ENCODE peak calls at places on chromosome 16, in four cellular contexts. L is activated CD8-positive, alpha-beta memory T cell treated with anti-CD3 and anti-CD28 coated beads for 4 hours; J is HTR-8/SVneo; Y is activated effector memory CD4-positive, alpha-beta T cell treated with anti-CD3 and anti-CD28 coated beads, Interleukin-2, amount 50 U/mL, for 16 hours. A is an unnamed sample.

GRCh38 chr16:87198328-87198731 is 118.9 kb downstream of the C16orf95 start:
- DNase-seq in L (no peak), J (no peak), Y (no peak), A (no peak)

GRCh38 chr16:74601131-74601871 is 5.6 kb downstream of the GLG1 start:
- DNase-seq in L (peak; percentile 30), J (no peak), Y (peak; percentile 88), A (no peak)

GRCh38 chr16:181668-182021 is 1.4 kb downstream of the HBQ1 start:
- DNase-seq in L (no peak), J (no peak), Y (no peak), A (no peak)

GRCh38 chr16:86297391-86297790 is 212.9 kb upstream of the FOXF1 start:
- DNase-seq in L (no peak), J (no peak), Y (no peak), A (no peak)

GRCh38 chr16:13935408-13935807 is 15.5 kb downstream of the ERCC4 start:
- DNase-seq in L (no peak), J (no peak), Y (no peak), A (no peak)

GRCh38 chr16:11535494-11535893 is 51.2 kb downstream of the LITAF start:
- DNase-seq in L (no peak), J (no peak), Y (no peak), A (no peak)

GRCh38 chr16:59991171-59991570 is 1257.1 kb upstream of the GOT2 start:
- DNase-seq in L (no peak), J (no peak), Y (no peak), A (no peak)

GRCh38 chr16:57194512-57194911 is 8.4 kb downstream of the RSPRY1 start:
- DNase-seq in L (no peak), J (peak; percentile 80), Y (no peak), A (peak; percentile 57)

GRCh38 chr16:84841787-84842300 is 22.1 kb downstream of the CRISPLD2 start:
- DNase-seq in L (no peak), J (no peak), Y (no peak), A (no peak)

GRCh38 chr16:6955303-6955702 is 377.3 kb upstream of the RBFOX1 start:
- DNase-seq in L (no peak), J (no peak), Y (no peak), A (no peak)

GRCh38 chr16:57092786-57093301 is 461 bp downstream of the CPNE2 start:
- DNase-seq in L (no peak), J (peak; percentile 59), Y (peak; percentile 82), A (no peak)

GRCh38 chr16:1332618-1333148 is 762 bp upstream of the BAIAP3 start:
- DNase-seq in L (no peak), J (no peak), Y (no peak), A (no peak)

GRCh38 chr16:72501739-72502653 is 330.0 kb upstream of the PMFBP1 start:
- DNase-seq in L (no peak), J (peak; percentile 59), Y (peak; percentile 71), A (peak; percentile 49)

GRCh38 chr16:30018731-30019158 is 4.3 kb upstream of the C16orf92 start:
- DNase-seq in L (no peak), J (no peak), Y (no peak), A (no peak)

GRCh38 chr16:66387817-66388332 is 21.4 kb downstream of the CDH5 start:
- DNase-seq in L (no peak), J (no peak), Y (no peak), A (no peak)

GRCh38 chr16:47777191-47777590 is 316.1 kb downstream of the PHKB start:
- DNase-seq in L (no peak), J (no peak), Y (no peak), A (no peak)

GRCh38 chr16:26795184-26795583 is 271.5 kb upstream of the C16orf82 start:
- DNase-seq in L (no peak), J (no peak), Y (no peak), A (no peak)

GRCh38 chr16:50276801-50277560 is 10.6 kb downstream of the ADCY7 start:
- DNase-seq in L (no peak), J (no peak), Y (no peak), A (no peak)

GRCh38 chr16:7321661-7322060 is 11.0 kb upstream of the RBFOX1 start:
- DNase-seq in L (no peak), J (no peak), Y (no peak), A (no peak)

GRCh38 chr16:66970775-66971725 is 10.0 kb downstream of the CES3 start:
- DNase-seq in L (no peak), J (peak; percentile 41), Y (no peak), A (no peak)

GRCh38 chr16:70561623-70562022 is 38.0 kb downstream of the SF3B3 start:
- DNase-seq in L (no peak), J (no peak), Y (no peak), A (no peak)

GRCh38 chr16:84844049-84844350 is 24.2 kb downstream of the CRISPLD2 start:
- DNase-seq in L (no peak), J (no peak), Y (no peak), A (no peak)

GRCh38 chr16:68084504-68085258 is 489 bp upstream of the NFATC3 start:
- DNase-seq in L (peak; percentile 70), J (no peak), Y (peak; percentile 95), A (no peak)

GRCh38 chr16:68073902-68074760 is 11.0 kb upstream of the NFATC3 start:
- DNase-seq in L (no peak), J (no peak), Y (no peak), A (no peak)

GRCh38 chr16:1918890-1919679 is 870 bp upstream of the HS3ST6 start:
- DNase-seq in L (no peak), J (no peak), Y (no peak), A (no peak)

GRCh38 chr16:88346680-88347505 is 35.9 kb upstream of the ZNF469 start:
- DNase-seq in L (no peak), J (no peak), Y (no peak), A (no peak)

GRCh38 chr16:82758904-82759303 is 132.1 kb downstream of the CDH13 start:
- DNase-seq in L (no peak), J (no peak), Y (no peak), A (no peak)

GRCh38 chr16:13427943-13428342 is 492.0 kb upstream of the ERCC4 start:
- DNase-seq in L (no peak), J (no peak), Y (no peak), A (no peak)

GRCh38 chr16:280552-280951 is at the start of gene ARHGDIG:
- DNase-seq in L (no peak), J (no peak), Y (no peak), A (no peak)

GRCh38 chr16:89350701-89351380 is 133.3 kb downstream of the ZNF778 start:
- DNase-seq in L (peak; percentile 44), J (no peak), Y (peak; percentile 76), A (no peak)

GRCh38 chr16:1309888-1310831 is 724 bp downstream of the UBE2I start:
- DNase-seq in L (peak; percentile 28), J (no peak), Y (peak; percentile 87), A (no peak)

GRCh38 chr16:68707341-68708152 is 29.5 kb upstream of the CDH1 start:
- DNase-seq in L (no peak), J (peak; percentile 98), Y (no peak), A (no peak)

GRCh38 chr16:11114366-11115164 is 141.4 kb downstream of the SOCS1 start:
- DNase-seq in L (no peak), J (no peak), Y (no peak), A (no peak)